ENCODE peak calls at places on chromosomes 4 and X, in eight cellular contexts. S is NAMALWA, D is upper lobe of right lung, X is AG09309, G is GM12892, F is SK-N-SH, L is left ventricle myocardium inferior, C is foreskin melanocyte. V is an unnamed sample.

GRCh38 chr4:48388504-48389154 is 47.3 kb downstream of the SLAIN2 start:
- DNase-seq in S (no peak), D (no peak), X (no peak), G (no peak), F (no peak), L (no peak), C (no peak), V (no peak)

GRCh38 chrX:43633757-43634156 is 22.3 kb upstream of the MAOA start:
- DNase-seq in S (no peak), D (no peak), X (no peak), G (no peak), F (no peak), L (no peak), C (no peak), V (no peak)

GRCh38 chrX:154541896-154542722 is 4.5 kb downstream of the G6PD start:
- DNase-seq in S (no peak), D (peak), X (peak), G (no peak), F (no peak), L (peak), C (peak), V (no peak)

GRCh38 chrX:136417806-136418205 is 69.9 kb upstream of the BRS3 start:
- DNase-seq in S (no peak), D (no peak), X (no peak), G (no peak), F (no peak), L (no peak), C (no peak), V (no peak)

GRCh38 chr4:61786226-61786625 is 586.1 kb downstream of the ADGRL3 start:
- DNase-seq in S (no peak), D (no peak), X (no peak), G (no peak), F (no peak), L (no peak), C (no peak), V (no peak)

GRCh38 chrX:94662665-94663064 is 988.7 kb downstream of the FAM133A start:
- DNase-seq in S (peak), D (no peak), X (no peak), G (no peak), F (no peak), L (no peak), C (no peak), V (no peak)

GRCh38 chrX:49610718-49611310 is 12.0 kb downstream of the GAGE1 start:
- DNase-seq in S (no peak), D (no peak), X (no peak), G (no peak), F (no peak), L (no peak), C (peak), V (no peak)

GRCh38 chr4:16111533-16111932 is 27.7 kb upstream of the PROM1 start:
- DNase-seq in S (no peak), D (no peak), X (no peak), G (no peak), F (no peak), L (no peak), C (no peak), V (no peak)

GRCh38 chrX:154516655-154517100 is 646 bp upstream of the FAM3A start:
- DNase-seq in S (peak), D (no peak), X (no peak), G (no peak), F (no peak), L (no peak), C (peak), V (no peak)

GRCh38 chr4:109214622-109215350 is 87.7 kb downstream of the COL25A1 start:
- DNase-seq in S (no peak), D (no peak), X (no peak), G (no peak), F (no peak), L (no peak), C (no peak), V (no peak)

GRCh38 chrX:45801554-45801953 is 600.9 kb upstream of the DIPK2B start:
- DNase-seq in S (peak), D (no peak), X (no peak), G (no peak), F (peak), L (no peak), C (no peak), V (no peak)

GRCh38 chr4:169115897-169116254 is 105.8 kb upstream of the CBR4 start:
- DNase-seq in S (peak), D (no peak), X (peak), G (no peak), F (no peak), L (no peak), C (peak), V (no peak)

GRCh38 chr4:688695-689497 is at the start of gene SLC49A3:
- DNase-seq in S (no peak), D (peak), X (no peak), G (no peak), F (no peak), L (peak), C (no peak), V (no peak)

GRCh38 chr4:15451866-15452765 is 17.6 kb upstream of the CC2D2A start:
- DNase-seq in S (no peak), D (no peak), X (peak), G (no peak), F (no peak), L (no peak), C (peak), V (no peak)

GRCh38 chr4:94390804-94391410 is 48.3 kb upstream of the HPGDS start:
- DNase-seq in S (peak), D (no peak), X (no peak), G (no peak), F (peak), L (no peak), C (no peak), V (peak)

GRCh38 chr4:46503739-46504138 is 113.8 kb upstream of the GABRA2 start:
- DNase-seq in S (no peak), D (no peak), X (no peak), G (no peak), F (no peak), L (no peak), C (no peak), V (no peak)

GRCh38 chrX:70089575-70090297 is 27.5 kb downstream of the OTUD6A start:
- DNase-seq in S (no peak), D (no peak), X (no peak), G (no peak), F (no peak), L (no peak), C (no peak), V (no peak)

GRCh38 chrX:72308566-72309296 is 3.0 kb upstream of the CITED1 start:
- DNase-seq in S (peak), D (peak), X (no peak), G (no peak), F (peak), L (peak), C (peak), V (no peak)

GRCh38 chr4:36027203-36027602 is 217.1 kb downstream of the ARAP2 start:
- DNase-seq in S (no peak), D (no peak), X (no peak), G (no peak), F (no peak), L (no peak), C (no peak), V (no peak)

GRCh38 chrX:47743504-47743903 is 84.5 kb upstream of the UXT start:
- DNase-seq in S (no peak), D (no peak), X (no peak), G (no peak), F (no peak), L (no peak), C (no peak), V (no peak)

GRCh38 chr4:109589119-109589518 is 29.1 kb downstream of the MCUB start:
- DNase-seq in S (no peak), D (no peak), X (no peak), G (no peak), F (no peak), L (no peak), C (no peak), V (no peak)

GRCh38 chrX:48956728-48957414 is 536 bp downstream of the OTUD5 start:
- DNase-seq in S (no peak), D (peak), X (no peak), G (no peak), F (no peak), L (no peak), C (no peak), V (no peak)

GRCh38 chr4:13968723-13969122 is 341.2 kb upstream of the BOD1L1 start:
- DNase-seq in S (no peak), D (no peak), X (no peak), G (no peak), F (no peak), L (no peak), C (no peak), V (no peak)

GRCh38 chr4:98932539-98932938 is 3.6 kb upstream of the EIF4E start:
- DNase-seq in S (peak), D (no peak), X (no peak), G (no peak), F (no peak), L (no peak), C (no peak), V (no peak)

GRCh38 chr4:12050357-12050756 is 621.7 kb upstream of the HS3ST1 start:
- DNase-seq in S (no peak), D (no peak), X (no peak), G (no peak), F (no peak), L (no peak), C (no peak), V (no peak)

GRCh38 chrX:149004936-149005335 is 500.2 kb downstream of the IDS start:
- DNase-seq in S (peak), D (no peak), X (no peak), G (no peak), F (no peak), L (no peak), C (no peak), V (no peak)

GRCh38 chr4:48483006-48483776 is at the start of gene SLC10A4:
- DNase-seq in S (no peak), D (peak), X (no peak), G (peak), F (peak), L (no peak), C (no peak), V (peak)

GRCh38 chr4:176538217-176538925 is 218.6 kb downstream of the SPCS3 start:
- DNase-seq in S (no peak), D (no peak), X (peak), G (no peak), F (no peak), L (no peak), C (peak), V (no peak)

GRCh38 chr4:155582971-155583437 is 83.6 kb upstream of the GUCY1A1 start:
- DNase-seq in S (no peak), D (no peak), X (no peak), G (no peak), F (no peak), L (no peak), C (peak), V (no peak)

GRCh38 chr4:8334786-8335460 is 65.4 kb downstream of the HTRA3 start:
- DNase-seq in S (no peak), D (peak), X (no peak), G (no peak), F (no peak), L (no peak), C (no peak), V (no peak)

GRCh38 chr4:5789141-5789540 is 78.1 kb downstream of the EVC start:
- DNase-seq in S (no peak), D (peak), X (no peak), G (no peak), F (no peak), L (no peak), C (no peak), V (no peak)

GRCh38 chrX:68895339-68896250 is 66.8 kb downstream of the EFNB1 start:
- DNase-seq in S (no peak), D (no peak), X (no peak), G (no peak), F (peak), L (no peak), C (no peak), V (no peak)

GRCh38 chrX:105527759-105528158 is 294.6 kb upstream of the NRK start:
- DNase-seq in S (no peak), D (no peak), X (no peak), G (no peak), F (no peak), L (no peak), C (no peak), V (no peak)

GRCh38 chrX:48800574-48801280 is 1.1 kb upstream of the HDAC6 start:
- DNase-seq in S (peak), D (no peak), X (no peak), G (no peak), F (no peak), L (no peak), C (no peak), V (no peak)

GRCh38 chrX:29432534-29432933 is 782.8 kb upstream of the MAGEB2 start:
- DNase-seq in S (no peak), D (no peak), X (no peak), G (no peak), F (no peak), L (no peak), C (no peak), V (no peak)

GRCh38 chr4:168883513-168883912 is 126.5 kb downstream of the CBR4 start:
- DNase-seq in S (no peak), D (no peak), X (no peak), G (no peak), F (peak), L (no peak), C (no peak), V (no peak)

GRCh38 chrX:150482537-150483217 is 85.7 kb upstream of the MTM1 start:
- DNase-seq in S (no peak), D (no peak), X (peak), G (no peak), F (no peak), L (no peak), C (no peak), V (no peak)

GRCh38 chrX:85379174-85379907 is at the start of gene POF1B:
- DNase-seq in S (peak), D (no peak), X (no peak), G (no peak), F (no peak), L (no peak), C (no peak), V (no peak)

V was measured in GM12891.